ENCODE peak calls at places on chromosomes 3 and 15, in seven cellular contexts. P, X, B, S, C, G and Y are unnamed samples.

GRCh38 chr3:112629425-112629824 is 11.5 kb downstream of the CCDC80 start:
- DNase-seq in P (no peak), X (no peak), B (no peak), S (peak; percentile 22), C (no peak), G (peak; percentile 30), Y (no peak)

GRCh38 chr15:31369716-31370115 is 43.1 kb downstream of the KLF13 start:
- DNase-seq in P (no peak), X (no peak), B (no peak), S (no peak), C (no peak), G (no peak), Y (no peak)

GRCh38 chr3:63513801-63514200 is 138.7 kb upstream of the SNTN start:
- DNase-seq in P (no peak), X (no peak), B (no peak), S (no peak), C (no peak), G (no peak), Y (no peak)

GRCh38 chr3:179196098-179196497 is 47.9 kb downstream of the PIK3CA start:
- DNase-seq in P (no peak), X (peak; percentile 57), B (peak; percentile 14), S (no peak), C (peak; percentile 33), G (no peak), Y (peak; percentile 30)

GRCh38 chr3:60034047-60034446 is 984.2 kb upstream of the CFAP20DC start:
- DNase-seq in P (no peak), X (no peak), B (no peak), S (no peak), C (no peak), G (no peak), Y (no peak)

GRCh38 chr3:12992629-12993021 is 80.6 kb downstream of the IQSEC1 start:
- DNase-seq in P (no peak), X (no peak), B (no peak), S (no peak), C (no peak), G (no peak), Y (no peak)

GRCh38 chr3:128496019-128496601 is 3.1 kb upstream of the GATA2 start:
- DNase-seq in P (no peak), X (no peak), B (no peak), S (no peak), C (no peak), G (no peak), Y (no peak)

GRCh38 chr3:190865828-190866227 is 3.3 kb upstream of the GMNC start:
- DNase-seq in P (no peak), X (no peak), B (no peak), S (no peak), C (no peak), G (no peak), Y (peak; percentile 30)

GRCh38 chr15:69591905-69592508 is 139.4 kb downstream of the RPLP1 start:
- DNase-seq in P (peak; percentile 92), X (no peak), B (no peak), S (no peak), C (no peak), G (peak; percentile 92), Y (peak; percentile 98)